ENCODE peak calls at places on chromosomes 3 and 15, in seven cellular contexts. One of them, this sample, is unnamed.
A peak's percentile ranks its signal among the peaks of the same experiment; 100 is the strongest.

GRCh38 chr15:77685082-77685815 is 52.5 kb upstream of the LINGO1 start:
- DNase-seq in trophoblast cell: no peak
- DNase-seq in mesendoderm: no peak
- DNase-seq in IMR-90: no peak
- DNase-seq in H1: no peak
- DNase-seq in mesenchymal stem cell: no peak
- DNase-seq in H9: no peak
- DNase-seq in this sample: no peak

GRCh38 chr3:113695818-113696645 is at the start of gene USF3:
- DNase-seq in mesenchymal stem cell: peak; percentile 65
- DNase-seq in trophoblast cell: peak; percentile 28
- DNase-seq in mesendoderm: peak; percentile 72
- DNase-seq in IMR-90: peak; percentile 44
- DNase-seq in H1: peak; percentile 15
- DNase-seq in H9: peak; percentile 75
- DNase-seq in this sample: no peak

GRCh38 chr3:52453496-52454234 is at the start of gene TNNC1:
- DNase-seq in mesendoderm: peak; percentile 76
- DNase-seq in H1: no peak
- DNase-seq in trophoblast cell: no peak
- DNase-seq in H9: peak; percentile 75
- DNase-seq in IMR-90: no peak
- DNase-seq in mesenchymal stem cell: no peak
- DNase-seq in this sample: no peak

GRCh38 chr3:195883160-195883559 is 25.2 kb downstream of the TNK2 start:
- DNase-seq in mesendoderm: no peak
- DNase-seq in H1: no peak
- DNase-seq in IMR-90: no peak
- DNase-seq in mesenchymal stem cell: no peak
- DNase-seq in H9: no peak
- DNase-seq in trophoblast cell: no peak
- DNase-seq in this sample: no peak

GRCh38 chr15:42091753-42092665 is 2.4 kb downstream of the PLA2G4D start:
- DNase-seq in H9: peak; percentile 58
- DNase-seq in trophoblast cell: peak; percentile 82
- DNase-seq in mesenchymal stem cell: no peak
- DNase-seq in mesendoderm: peak; percentile 97
- DNase-seq in H1: no peak
- DNase-seq in IMR-90: no peak
- DNase-seq in this sample: no peak

GRCh38 chr15:42736178-42736792 is 643 bp downstream of the CDAN1 start:
- DNase-seq in H1: no peak
- DNase-seq in IMR-90: no peak
- DNase-seq in mesendoderm: peak; percentile 35
- DNase-seq in mesenchymal stem cell: peak; percentile 17
- DNase-seq in H9: no peak
- DNase-seq in trophoblast cell: no peak
- DNase-seq in this sample: no peak

GRCh38 chr3:72488736-72489030 is 359.6 kb downstream of the SHQ1 start:
- DNase-seq in H9: no peak
- DNase-seq in IMR-90: peak; percentile 63
- DNase-seq in mesendoderm: no peak
- DNase-seq in trophoblast cell: no peak
- DNase-seq in mesenchymal stem cell: peak; percentile 79
- DNase-seq in H1: no peak
- DNase-seq in this sample: no peak

GRCh38 chr3:132283440-132283839 is 33.8 kb upstream of the ACP3 start:
- DNase-seq in H1: no peak
- DNase-seq in H9: no peak
- DNase-seq in IMR-90: no peak
- DNase-seq in mesendoderm: peak; percentile 55
- DNase-seq in trophoblast cell: no peak
- DNase-seq in mesenchymal stem cell: peak; percentile 81
- DNase-seq in this sample: no peak

GRCh38 chr3:27623085-27623753 is 98.9 kb downstream of the EOMES start:
- DNase-seq in H9: no peak
- DNase-seq in mesenchymal stem cell: peak; percentile 82
- DNase-seq in H1: no peak
- DNase-seq in mesendoderm: no peak
- DNase-seq in trophoblast cell: peak; percentile 83
- DNase-seq in IMR-90: peak; percentile 28
- DNase-seq in this sample: no peak

GRCh38 chr3:30341851-30342250 is 264.6 kb upstream of the TGFBR2 start:
- DNase-seq in mesenchymal stem cell: peak; percentile 57
- DNase-seq in mesendoderm: no peak
- DNase-seq in H9: no peak
- DNase-seq in H1: no peak
- DNase-seq in IMR-90: no peak
- DNase-seq in trophoblast cell: no peak
- DNase-seq in this sample: no peak

GRCh38 chr3:132657869-132658747 is 1.5 kb downstream of the ACAD11 start:
- DNase-seq in H9: no peak
- DNase-seq in IMR-90: no peak
- DNase-seq in mesenchymal stem cell: no peak
- DNase-seq in H1: no peak
- DNase-seq in mesendoderm: no peak
- DNase-seq in trophoblast cell: no peak
- DNase-seq in this sample: no peak

GRCh38 chr15:27045796-27046195 is 74.8 kb downstream of the GABRG3 start:
- DNase-seq in trophoblast cell: no peak
- DNase-seq in H1: no peak
- DNase-seq in H9: no peak
- DNase-seq in mesenchymal stem cell: no peak
- DNase-seq in IMR-90: no peak
- DNase-seq in mesendoderm: no peak
- DNase-seq in this sample: no peak
- H2AK5ac ChIP-seq in trophoblast cell: no peak overlapping the region
- H2AK5ac ChIP-seq in H1: no peak overlapping the region
- H2AK5ac ChIP-seq in H9: no peak overlapping the region
- H2AK5ac ChIP-seq in mesenchymal stem cell: no peak overlapping the region
- H2AK5ac ChIP-seq in IMR-90: no peak overlapping the region
- H2AK5ac ChIP-seq in mesendoderm: no peak overlapping the region
- H2AK5ac ChIP-seq in this sample: no peak overlapping the region

GRCh38 chr3:178404966-178405365 is 131.3 kb upstream of the KCNMB2 start:
- DNase-seq in H1: no peak
- DNase-seq in mesenchymal stem cell: no peak
- DNase-seq in mesendoderm: no peak
- DNase-seq in IMR-90: no peak
- DNase-seq in trophoblast cell: no peak
- DNase-seq in H9: no peak
- DNase-seq in this sample: no peak

GRCh38 chr3:178405456-178405970 is 130.7 kb upstream of the KCNMB2 start:
- DNase-seq in mesenchymal stem cell: no peak
- DNase-seq in IMR-90: no peak
- DNase-seq in trophoblast cell: no peak
- DNase-seq in mesendoderm: no peak
- DNase-seq in H1: no peak
- DNase-seq in H9: no peak
- DNase-seq in this sample: no peak

GRCh38 chr3:178406206-178406605 is 130.0 kb upstream of the KCNMB2 start:
- DNase-seq in H1: no peak
- DNase-seq in H9: no peak
- DNase-seq in trophoblast cell: no peak
- DNase-seq in IMR-90: no peak
- DNase-seq in mesenchymal stem cell: no peak
- DNase-seq in mesendoderm: no peak
- DNase-seq in this sample: no peak
- H2AK5ac ChIP-seq in H1: no peak overlapping the region
- H2AK5ac ChIP-seq in H9: no peak overlapping the region
- H2AK5ac ChIP-seq in trophoblast cell: no peak overlapping the region
- H2AK5ac ChIP-seq in IMR-90: no peak overlapping the region
- H2AK5ac ChIP-seq in mesenchymal stem cell: no peak overlapping the region
- H2AK5ac ChIP-seq in mesendoderm: no peak overlapping the region
- H2AK5ac ChIP-seq in this sample: no peak overlapping the region

GRCh38 chr3:42508562-42508961 is 6.1 kb downstream of the VIPR1 start:
- DNase-seq in mesenchymal stem cell: no peak
- DNase-seq in H9: no peak
- DNase-seq in mesendoderm: no peak
- DNase-seq in IMR-90: no peak
- DNase-seq in H1: no peak
- DNase-seq in trophoblast cell: no peak
- DNase-seq in this sample: no peak

GRCh38 chr3:42507252-42507651 is 4.8 kb downstream of the VIPR1 start:
- DNase-seq in mesendoderm: peak; percentile 84
- DNase-seq in IMR-90: no peak
- DNase-seq in H1: no peak
- DNase-seq in trophoblast cell: peak; percentile 8
- DNase-seq in H9: peak; percentile 61
- DNase-seq in mesenchymal stem cell: no peak
- DNase-seq in this sample: no peak

GRCh38 chr3:42510325-42510724 is 7.9 kb downstream of the VIPR1 start:
- DNase-seq in mesendoderm: no peak
- DNase-seq in trophoblast cell: no peak
- DNase-seq in H1: no peak
- DNase-seq in H9: no peak
- DNase-seq in IMR-90: no peak
- DNase-seq in mesenchymal stem cell: no peak
- DNase-seq in this sample: no peak

GRCh38 chr3:42507751-42508335 is 5.4 kb downstream of the VIPR1 start:
- DNase-seq in trophoblast cell: no peak
- DNase-seq in IMR-90: no peak
- DNase-seq in mesenchymal stem cell: no peak
- DNase-seq in H9: peak; percentile 22
- DNase-seq in H1: no peak
- DNase-seq in mesendoderm: no peak
- DNase-seq in this sample: no peak

DNA sequence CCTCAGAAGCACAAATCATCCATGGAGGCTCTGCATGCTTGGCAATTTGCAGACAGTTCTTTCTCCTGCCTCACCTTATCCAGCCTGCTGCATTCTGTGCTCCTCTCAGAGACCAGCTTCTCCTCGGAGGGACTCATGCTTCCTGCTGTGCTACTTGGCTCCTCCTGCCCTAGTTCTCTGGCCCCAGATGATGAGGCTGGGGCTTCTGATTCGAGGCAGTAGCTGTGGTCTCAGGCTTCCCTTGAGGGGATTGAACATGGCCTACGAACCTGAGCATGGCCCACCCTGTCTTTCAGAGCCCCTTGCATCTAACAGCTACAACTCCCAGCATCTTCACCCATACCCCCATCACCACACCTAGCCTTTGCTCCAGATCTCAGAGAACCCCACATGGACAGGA is 6.7 kb downstream of the VIPR1 start:
- DNase-seq in H9: no peak
- DNase-seq in mesendoderm: no peak
- DNase-seq in IMR-90: no peak
- DNase-seq in H1: no peak
- DNase-seq in mesenchymal stem cell: no peak
- DNase-seq in trophoblast cell: no peak
- DNase-seq in this sample: no peak
- H2AK5ac ChIP-seq in H9: no peak overlapping the region
- H2AK5ac ChIP-seq in mesendoderm: no peak overlapping the region
- H2AK5ac ChIP-seq in IMR-90: no peak overlapping the region
- H2AK5ac ChIP-seq in H1: peak overlapping the region; percentile 1
- H2AK5ac ChIP-seq in mesenchymal stem cell: no peak overlapping the region
- H2AK5ac ChIP-seq in trophoblast cell: no peak overlapping the region
- H2AK5ac ChIP-seq in this sample: no peak overlapping the region

GRCh38 chr3:46231323-46231722 is 10.9 kb upstream of the CCR3 start:
- DNase-seq in IMR-90: no peak
- DNase-seq in H1: no peak
- DNase-seq in trophoblast cell: no peak
- DNase-seq in mesenchymal stem cell: no peak
- DNase-seq in H9: no peak
- DNase-seq in mesendoderm: no peak
- DNase-seq in this sample: no peak
- H2AK5ac ChIP-seq in IMR-90: no peak overlapping the region
- H2AK5ac ChIP-seq in H1: no peak overlapping the region
- H2AK5ac ChIP-seq in trophoblast cell: no peak overlapping the region
- H2AK5ac ChIP-seq in mesenchymal stem cell: no peak overlapping the region
- H2AK5ac ChIP-seq in H9: no peak overlapping the region
- H2AK5ac ChIP-seq in mesendoderm: no peak overlapping the region
- H2AK5ac ChIP-seq in this sample: no peak overlapping the region